ENCODE peak calls at places on chromosome 16, in four cellular contexts. M is naive thymus-derived CD4-positive, alpha-beta T cell; G is astrocyte of the spinal cord; T is AG09309. H is an unnamed sample.

GRCh38 chr16:35639233-35640205 is 2180.1 kb downstream of the TP53TG3F start:
- DNase-seq in M (no peak), G (no peak), T (no peak), H (no peak)

GRCh38 chr16:56848056-56848936 is 16.7 kb upstream of the SLC12A3 start:
- DNase-seq in M (no peak), G (peak; percentile 76), T (no peak), H (no peak)

GRCh38 chr16:25007284-25007984 is 7.7 kb downstream of the ARHGAP17 start:
- DNase-seq in M (no peak), G (peak; percentile 91), T (no peak), H (no peak)

GRCh38 chr16:9050102-9050830 is 41.2 kb upstream of the HAPSTR1 start:
- DNase-seq in M (no peak), G (no peak), T (no peak), H (no peak)

GRCh38 chr16:31138621-31139578 is 3.4 kb upstream of the PRSS8 start:
- DNase-seq in M (no peak), G (peak; percentile 43), T (no peak), H (no peak)

GRCh38 chr16:89924925-89925307 is 1.8 kb downstream of the TUBB3 start:
- DNase-seq in M (no peak), G (no peak), T (no peak), H (no peak)

GRCh38 chr16:6937641-6938040 is 395.0 kb upstream of the RBFOX1 start:
- DNase-seq in M (no peak), G (no peak), T (no peak), H (no peak)

GRCh38 chr16:27289669-27290068 is 21.1 kb upstream of the NSMCE1 start:
- DNase-seq in M (no peak), G (no peak), T (no peak), H (no peak)

GRCh38 chr16:25299792-25300590 is 42.3 kb upstream of the ZKSCAN2 start:
- DNase-seq in M (no peak), G (no peak), T (no peak), H (no peak)

GRCh38 chr16:87207509-87207908 is 109.7 kb downstream of the C16orf95 start:
- DNase-seq in M (no peak), G (peak; percentile 70), T (peak; percentile 80), H (peak; percentile 55)

GRCh38 chr16:75491876-75492275 is 3.4 kb downstream of the CHST6 start:
- DNase-seq in M (no peak), G (no peak), T (no peak), H (no peak)

GRCh38 chr16:54123766-54124165 is 162.8 kb downstream of the IRX3 start:
- DNase-seq in M (no peak), G (no peak), T (no peak), H (no peak)

GRCh38 chr16:80938928-80939260 is 67.8 kb downstream of the CMC2 start:
- DNase-seq in M (no peak), G (no peak), T (no peak), H (no peak)

GRCh38 chr16:1153480-1154160 is 714 bp downstream of the CACNA1H start:
- DNase-seq in M (no peak), G (no peak), T (no peak), H (no peak)

GRCh38 chr16:17287401-17287800 is 183.4 kb downstream of the XYLT1 start:
- DNase-seq in M (no peak), G (no peak), T (no peak), H (no peak)

GRCh38 chr16:67264277-67264676 is 15.1 kb upstream of the PLEKHG4 start:
- DNase-seq in M (no peak), G (no peak), T (no peak), H (no peak)

GRCh38 chr16:17211797-17212196 is 259.0 kb downstream of the XYLT1 start:
- DNase-seq in M (no peak), G (no peak), T (no peak), H (no peak)

GRCh38 chr16:27315333-27316037 is 1.7 kb downstream of the IL4R start:
- DNase-seq in M (peak; percentile 28), G (peak; percentile 34), T (peak; percentile 39), H (no peak)

GRCh38 chr16:51408357-51408756 is 257.3 kb upstream of the SALL1 start:
- DNase-seq in M (no peak), G (peak; percentile 49), T (no peak), H (no peak)

GRCh38 chr16:79525132-79525531 is 75.4 kb downstream of the MAF start:
- DNase-seq in M (no peak), G (no peak), T (no peak), H (no peak)

GRCh38 chr16:78794581-78795300 is 695.3 kb downstream of the WWOX start:
- DNase-seq in M (no peak), G (no peak), T (no peak), H (no peak)

GRCh38 chr16:29876578-29877249 is 13.7 kb upstream of the CDIPT start:
- DNase-seq in M (no peak), G (no peak), T (no peak), H (no peak)

GRCh38 chr16:71423865-71424264 is 18.0 kb downstream of the TLE7 start:
- DNase-seq in M (no peak), G (no peak), T (no peak), H (no peak)

GRCh38 chr16:56424791-56425438 is 430 bp downstream of the AMFR start:
- DNase-seq in M (peak; percentile 35), G (peak; percentile 5), T (no peak), H (no peak)

GRCh38 chr16:3612510-3613466 is 1.4 kb upstream of the SLX4 start:
- DNase-seq in M (no peak), G (no peak), T (no peak), H (no peak)

GRCh38 chr16:3623642-3624041 is 12.2 kb upstream of the SLX4 start:
- DNase-seq in M (no peak), G (no peak), T (no peak), H (no peak)

GRCh38 chr16:3618782-3619166 is 7.4 kb upstream of the SLX4 start:
- DNase-seq in M (no peak), G (no peak), T (no peak), H (no peak)
- H3K4me3 ChIP-seq in M (no peak overlapping the region), G (no peak overlapping the region), T (no peak overlapping the region), H (no peak overlapping the region)

GRCh38 chr16:88800277-88800592 is 3.4 kb upstream of the CDT1 start:
- DNase-seq in M (no peak), G (no peak), T (no peak), H (no peak)

GRCh38 chr16:88796278-88796677 is 7.3 kb upstream of the CDT1 start:
- DNase-seq in M (no peak), G (no peak), T (no peak), H (no peak)

GRCh38 chr16:88799569-88800276 is 3.9 kb upstream of the CDT1 start:
- DNase-seq in M (no peak), G (no peak), T (no peak), H (no peak)

GRCh38 chr16:88798073-88798472 is 5.5 kb upstream of the CDT1 start:
- DNase-seq in M (no peak), G (no peak), T (no peak), H (no peak)

GRCh38 chr16:88798772-88799455 is 4.7 kb upstream of the CDT1 start:
- DNase-seq in M (no peak), G (no peak), T (no peak), H (no peak)
- H3K4me3 ChIP-seq in M (no peak overlapping the region), G (no peak overlapping the region), T (no peak overlapping the region), H (no peak overlapping the region)

DNA sequence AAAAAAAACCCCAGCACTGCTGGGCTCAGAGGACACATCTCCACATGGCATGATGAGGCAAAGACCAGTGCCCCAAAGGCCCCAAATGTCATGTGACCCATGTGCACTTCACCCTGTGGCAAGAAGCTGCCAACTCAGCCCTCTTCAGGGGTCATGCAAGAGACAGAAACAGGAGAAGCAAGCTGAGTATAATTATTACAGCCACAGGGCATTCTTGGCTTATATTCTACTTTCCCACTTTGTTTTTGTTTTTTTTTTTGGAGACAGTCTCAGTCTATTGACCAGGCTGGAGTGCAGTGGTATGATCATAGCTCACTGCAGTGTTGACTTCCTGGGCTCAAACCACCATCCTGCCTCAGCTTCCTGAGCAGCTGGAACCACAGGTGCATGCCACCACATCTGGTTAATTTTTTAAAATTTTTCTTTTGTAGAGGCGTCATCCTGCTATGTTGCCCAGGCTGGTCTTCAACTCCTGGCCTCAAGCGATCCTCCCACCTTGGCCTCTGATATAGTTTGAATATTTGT is 32.7 kb upstream of the LITAF start:
- DNase-seq in M (no peak), G (no peak), T (no peak), H (no peak)
- H3K4me3 ChIP-seq in M (peak overlapping the region; percentile 47), G (no peak overlapping the region), T (no peak overlapping the region), H (no peak overlapping the region)

DNA sequence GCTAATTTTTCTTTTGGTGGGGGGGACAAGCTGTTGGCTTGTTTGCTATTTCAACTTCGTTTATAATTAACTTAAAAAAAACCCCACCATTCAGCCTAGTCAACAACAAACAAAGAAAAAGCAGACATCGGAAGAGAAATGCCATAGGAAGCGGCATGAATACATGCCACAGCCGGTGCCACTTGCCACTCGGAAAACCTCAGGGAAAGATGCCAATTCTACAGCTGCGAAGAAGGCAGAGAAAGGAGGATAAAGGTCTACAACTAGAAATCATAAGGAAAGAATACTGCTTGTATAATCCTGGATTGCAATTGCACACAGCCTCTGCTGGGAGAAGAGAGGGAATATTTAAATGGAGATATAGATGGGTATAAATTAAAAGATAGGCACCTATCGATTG is 254.5 kb upstream of the PMFBP1 start:
- DNase-seq in M (no peak), G (no peak), T (no peak), H (no peak)
- H3K4me3 ChIP-seq in M (no peak overlapping the region), G (no peak overlapping the region), T (no peak overlapping the region), H (no peak overlapping the region)

DNA sequence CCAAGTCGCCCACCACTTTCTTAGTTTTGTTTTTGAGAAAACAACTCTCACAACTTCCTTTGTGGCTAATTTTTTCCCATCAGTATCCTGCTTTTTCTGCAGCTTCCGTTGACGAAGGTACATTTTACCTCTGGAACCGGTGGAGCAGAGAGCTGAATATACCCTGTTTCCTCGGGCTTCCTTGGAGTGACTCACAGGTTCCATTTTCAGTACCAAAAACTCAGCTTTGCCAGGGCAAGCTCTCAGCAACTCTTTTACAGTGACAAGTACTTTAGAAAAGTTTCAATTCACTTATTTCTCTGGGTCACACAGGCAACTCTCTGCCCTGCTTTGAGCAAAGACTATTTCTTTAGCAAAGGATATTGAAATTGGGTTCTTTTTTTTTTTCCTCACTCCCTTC is 318.9 kb downstream of the SNX29 start:
- DNase-seq in M (no peak), G (peak; percentile 10), T (no peak), H (no peak)
- H3K4me3 ChIP-seq in M (no peak overlapping the region), G (no peak overlapping the region), T (no peak overlapping the region), H (no peak overlapping the region)

GRCh38 chr16:14545346-14545884 is 84.6 kb downstream of the PARN start:
- DNase-seq in M (no peak), G (peak; percentile 52), T (no peak), H (no peak)
- H3K4me3 ChIP-seq in M (no peak overlapping the region), G (no peak overlapping the region), T (no peak overlapping the region), H (no peak overlapping the region)

H was measured in AG04450.